ENCODE peak calls at places on chromosomes 11 and 22, in nine cellular contexts. One of them, this sample, is unnamed.

GRCh38 chr11:47603295-47603694 is 9.1 kb upstream of the C1QTNF4 start:
- DNase-seq in H54: no peak
- DNase-seq in T-helper 2 cell: no peak
- DNase-seq in NCI-H2029 treated with DMSO at 0.1 percent for 48 hours: no peak
- DNase-seq in iPS-NIHi11: no peak
- DNase-seq in CD8-positive, alpha-beta memory T cell: no peak
- DNase-seq in non-pigmented ciliary epithelial cell: no peak
- DNase-seq in pancreas: no peak
- DNase-seq in left lung: no peak
- DNase-seq in this sample: no peak

GRCh38 chr11:82883853-82884252 is 16.4 kb downstream of the PRCP start:
- DNase-seq in NCI-H2029 treated with DMSO at 0.1 percent for 48 hours: no peak
- DNase-seq in left lung: no peak
- DNase-seq in iPS-NIHi11: no peak
- DNase-seq in T-helper 2 cell: no peak
- DNase-seq in CD8-positive, alpha-beta memory T cell: no peak
- DNase-seq in pancreas: no peak
- DNase-seq in non-pigmented ciliary epithelial cell: no peak
- DNase-seq in H54: no peak
- DNase-seq in this sample: no peak

GRCh38 chr11:75667268-75667830 is 1.5 kb downstream of the MAP6 start:
- DNase-seq in T-helper 2 cell: no peak
- DNase-seq in non-pigmented ciliary epithelial cell: no peak
- DNase-seq in H54: peak; percentile 27
- DNase-seq in CD8-positive, alpha-beta memory T cell: no peak
- DNase-seq in left lung: peak; percentile 84
- DNase-seq in pancreas: no peak
- DNase-seq in iPS-NIHi11: peak; percentile 71
- DNase-seq in NCI-H2029 treated with DMSO at 0.1 percent for 48 hours: no peak
- DNase-seq in this sample: no peak

GRCh38 chr22:46736705-46737104 is 1.3 kb downstream of the CERK start:
- DNase-seq in H54: no peak
- DNase-seq in CD8-positive, alpha-beta memory T cell: no peak
- DNase-seq in non-pigmented ciliary epithelial cell: no peak
- DNase-seq in T-helper 2 cell: no peak
- DNase-seq in NCI-H2029 treated with DMSO at 0.1 percent for 48 hours: no peak
- DNase-seq in pancreas: no peak
- DNase-seq in left lung: peak; percentile 38
- DNase-seq in iPS-NIHi11: no peak
- DNase-seq in this sample: no peak

GRCh38 chr11:133598879-133599278 is 66.6 kb upstream of the OPCML start:
- DNase-seq in CD8-positive, alpha-beta memory T cell: no peak
- DNase-seq in left lung: no peak
- DNase-seq in H54: no peak
- DNase-seq in T-helper 2 cell: no peak
- DNase-seq in pancreas: no peak
- DNase-seq in NCI-H2029 treated with DMSO at 0.1 percent for 48 hours: no peak
- DNase-seq in non-pigmented ciliary epithelial cell: no peak
- DNase-seq in iPS-NIHi11: peak; percentile 50
- DNase-seq in this sample: no peak

GRCh38 chr11:66975403-66976047 is 421 bp downstream of the C11orf86 start:
- DNase-seq in H54: no peak
- DNase-seq in non-pigmented ciliary epithelial cell: no peak
- DNase-seq in left lung: no peak
- DNase-seq in pancreas: no peak
- DNase-seq in T-helper 2 cell: no peak
- DNase-seq in iPS-NIHi11: no peak
- DNase-seq in NCI-H2029 treated with DMSO at 0.1 percent for 48 hours: no peak
- DNase-seq in CD8-positive, alpha-beta memory T cell: no peak
- DNase-seq in this sample: no peak

GRCh38 chr11:12680246-12680939 is 6.2 kb downstream of the TEAD1 start:
- DNase-seq in non-pigmented ciliary epithelial cell: peak; percentile 81
- DNase-seq in H54: no peak
- DNase-seq in CD8-positive, alpha-beta memory T cell: no peak
- DNase-seq in pancreas: peak; percentile 90
- DNase-seq in left lung: peak; percentile 86
- DNase-seq in NCI-H2029 treated with DMSO at 0.1 percent for 48 hours: peak; percentile 94
- DNase-seq in iPS-NIHi11: peak; percentile 81
- DNase-seq in T-helper 2 cell: no peak
- DNase-seq in this sample: no peak

GRCh38 chr11:85809881-85810280 is 1.1 kb downstream of the SYTL2 start:
- DNase-seq in CD8-positive, alpha-beta memory T cell: peak; percentile 18
- DNase-seq in iPS-NIHi11: peak; percentile 40
- DNase-seq in pancreas: no peak
- DNase-seq in H54: no peak
- DNase-seq in T-helper 2 cell: no peak
- DNase-seq in non-pigmented ciliary epithelial cell: no peak
- DNase-seq in NCI-H2029 treated with DMSO at 0.1 percent for 48 hours: no peak
- DNase-seq in left lung: no peak
- DNase-seq in this sample: peak; percentile 30

GRCh38 chr11:91823252-91823830 is 401.3 kb upstream of the FAT3 start:
- DNase-seq in pancreas: no peak
- DNase-seq in CD8-positive, alpha-beta memory T cell: no peak
- DNase-seq in NCI-H2029 treated with DMSO at 0.1 percent for 48 hours: no peak
- DNase-seq in H54: no peak
- DNase-seq in iPS-NIHi11: no peak
- DNase-seq in T-helper 2 cell: no peak
- DNase-seq in non-pigmented ciliary epithelial cell: no peak
- DNase-seq in left lung: no peak
- DNase-seq in this sample: no peak

GRCh38 chr11:12981879-12982531 is 27.1 kb upstream of the RASSF10 start:
- DNase-seq in iPS-NIHi11: no peak
- DNase-seq in CD8-positive, alpha-beta memory T cell: no peak
- DNase-seq in T-helper 2 cell: no peak
- DNase-seq in NCI-H2029 treated with DMSO at 0.1 percent for 48 hours: no peak
- DNase-seq in H54: no peak
- DNase-seq in pancreas: no peak
- DNase-seq in non-pigmented ciliary epithelial cell: no peak
- DNase-seq in left lung: no peak
- DNase-seq in this sample: no peak

GRCh38 chr11:129645943-129646342 is 169.7 kb upstream of the TMEM45B start:
- DNase-seq in non-pigmented ciliary epithelial cell: no peak
- DNase-seq in NCI-H2029 treated with DMSO at 0.1 percent for 48 hours: no peak
- DNase-seq in T-helper 2 cell: no peak
- DNase-seq in CD8-positive, alpha-beta memory T cell: no peak
- DNase-seq in H54: no peak
- DNase-seq in iPS-NIHi11: no peak
- DNase-seq in left lung: no peak
- DNase-seq in pancreas: no peak
- DNase-seq in this sample: no peak

GRCh38 chr11:64531906-64532312 is 59.1 kb upstream of the SLC22A12 start:
- DNase-seq in H54: no peak
- DNase-seq in CD8-positive, alpha-beta memory T cell: no peak
- DNase-seq in pancreas: no peak
- DNase-seq in left lung: peak; percentile 58
- DNase-seq in iPS-NIHi11: no peak
- DNase-seq in NCI-H2029 treated with DMSO at 0.1 percent for 48 hours: no peak
- DNase-seq in T-helper 2 cell: no peak
- DNase-seq in non-pigmented ciliary epithelial cell: no peak
- DNase-seq in this sample: no peak

GRCh38 chr11:82796970-82797594 is 63.4 kb upstream of the FAM181B start:
- DNase-seq in left lung: no peak
- DNase-seq in CD8-positive, alpha-beta memory T cell: no peak
- DNase-seq in H54: no peak
- DNase-seq in iPS-NIHi11: no peak
- DNase-seq in NCI-H2029 treated with DMSO at 0.1 percent for 48 hours: no peak
- DNase-seq in T-helper 2 cell: no peak
- DNase-seq in non-pigmented ciliary epithelial cell: no peak
- DNase-seq in pancreas: no peak
- DNase-seq in this sample: no peak

GRCh38 chr11:44550123-44550522 is 15.3 kb upstream of the CD82 start:
- DNase-seq in NCI-H2029 treated with DMSO at 0.1 percent for 48 hours: no peak
- DNase-seq in pancreas: no peak
- DNase-seq in non-pigmented ciliary epithelial cell: no peak
- DNase-seq in iPS-NIHi11: no peak
- DNase-seq in T-helper 2 cell: no peak
- DNase-seq in left lung: no peak
- DNase-seq in CD8-positive, alpha-beta memory T cell: no peak
- DNase-seq in H54: no peak
- DNase-seq in this sample: no peak

GRCh38 chr11:23789938-23790371 is 706.9 kb upstream of the LUZP2 start:
- DNase-seq in non-pigmented ciliary epithelial cell: no peak
- DNase-seq in CD8-positive, alpha-beta memory T cell: no peak
- DNase-seq in iPS-NIHi11: no peak
- DNase-seq in left lung: no peak
- DNase-seq in pancreas: no peak
- DNase-seq in H54: no peak
- DNase-seq in T-helper 2 cell: no peak
- DNase-seq in NCI-H2029 treated with DMSO at 0.1 percent for 48 hours: no peak
- DNase-seq in this sample: no peak

GRCh38 chr22:30884211-30885000 is 84.2 kb downstream of the MORC2 start:
- DNase-seq in NCI-H2029 treated with DMSO at 0.1 percent for 48 hours: no peak
- DNase-seq in non-pigmented ciliary epithelial cell: no peak
- DNase-seq in T-helper 2 cell: no peak
- DNase-seq in H54: no peak
- DNase-seq in pancreas: no peak
- DNase-seq in CD8-positive, alpha-beta memory T cell: no peak
- DNase-seq in left lung: peak; percentile 47
- DNase-seq in iPS-NIHi11: no peak
- DNase-seq in this sample: no peak

GRCh38 chr11:109285465-109285864 is 136.5 kb upstream of the C11orf87 start:
- DNase-seq in left lung: no peak
- DNase-seq in NCI-H2029 treated with DMSO at 0.1 percent for 48 hours: no peak
- DNase-seq in T-helper 2 cell: no peak
- DNase-seq in non-pigmented ciliary epithelial cell: no peak
- DNase-seq in pancreas: no peak
- DNase-seq in iPS-NIHi11: no peak
- DNase-seq in H54: no peak
- DNase-seq in CD8-positive, alpha-beta memory T cell: no peak
- DNase-seq in this sample: no peak

GRCh38 chr11:74450318-74450717 is 17.0 kb downstream of the KCNE3 start:
- DNase-seq in pancreas: no peak
- DNase-seq in T-helper 2 cell: no peak
- DNase-seq in CD8-positive, alpha-beta memory T cell: no peak
- DNase-seq in H54: no peak
- DNase-seq in left lung: no peak
- DNase-seq in NCI-H2029 treated with DMSO at 0.1 percent for 48 hours: no peak
- DNase-seq in iPS-NIHi11: no peak
- DNase-seq in non-pigmented ciliary epithelial cell: no peak
- DNase-seq in this sample: no peak

GRCh38 chr11:36488096-36488495 is 22.0 kb downstream of the TRAF6 start:
- DNase-seq in iPS-NIHi11: no peak
- DNase-seq in H54: no peak
- DNase-seq in T-helper 2 cell: no peak
- DNase-seq in pancreas: no peak
- DNase-seq in CD8-positive, alpha-beta memory T cell: no peak
- DNase-seq in NCI-H2029 treated with DMSO at 0.1 percent for 48 hours: no peak
- DNase-seq in non-pigmented ciliary epithelial cell: no peak
- DNase-seq in left lung: no peak
- DNase-seq in this sample: no peak

GRCh38 chr22:43844560-43845545 is 17.5 kb downstream of the SULT4A1 start:
- DNase-seq in left lung: peak; percentile 78
- DNase-seq in H54: no peak
- DNase-seq in pancreas: no peak
- DNase-seq in NCI-H2029 treated with DMSO at 0.1 percent for 48 hours: no peak
- DNase-seq in iPS-NIHi11: no peak
- DNase-seq in CD8-positive, alpha-beta memory T cell: no peak
- DNase-seq in T-helper 2 cell: no peak
- DNase-seq in non-pigmented ciliary epithelial cell: no peak
- DNase-seq in this sample: no peak

GRCh38 chr11:76640540-76640939 is 30.0 kb downstream of the LRRC32 start:
- DNase-seq in left lung: no peak
- DNase-seq in CD8-positive, alpha-beta memory T cell: no peak
- DNase-seq in pancreas: no peak
- DNase-seq in NCI-H2029 treated with DMSO at 0.1 percent for 48 hours: no peak
- DNase-seq in iPS-NIHi11: no peak
- DNase-seq in T-helper 2 cell: no peak
- DNase-seq in H54: no peak
- DNase-seq in non-pigmented ciliary epithelial cell: no peak
- DNase-seq in this sample: peak; percentile 5

GRCh38 chr22:50691521-50691920 is 18.9 kb downstream of the SHANK3 start:
- DNase-seq in non-pigmented ciliary epithelial cell: no peak
- DNase-seq in left lung: no peak
- DNase-seq in pancreas: peak; percentile 12
- DNase-seq in NCI-H2029 treated with DMSO at 0.1 percent for 48 hours: no peak
- DNase-seq in CD8-positive, alpha-beta memory T cell: no peak
- DNase-seq in H54: no peak
- DNase-seq in T-helper 2 cell: no peak
- DNase-seq in iPS-NIHi11: no peak
- DNase-seq in this sample: peak; percentile 28

GRCh38 chr22:39097098-39098020 is at the start of gene APOBEC3H:
- DNase-seq in NCI-H2029 treated with DMSO at 0.1 percent for 48 hours: no peak
- DNase-seq in CD8-positive, alpha-beta memory T cell: no peak
- DNase-seq in left lung: peak; percentile 13
- DNase-seq in T-helper 2 cell: no peak
- DNase-seq in iPS-NIHi11: no peak
- DNase-seq in H54: no peak
- DNase-seq in pancreas: no peak
- DNase-seq in non-pigmented ciliary epithelial cell: no peak
- DNase-seq in this sample: peak; percentile 69